ENCODE peak calls at places on chromosomes 3 and 15, in four cellular contexts. Y is CD8-positive, alpha-beta T cell; J is neural progenitor cell; F is body of pancreas. B is an unnamed sample.

GRCh38 chr15:99564221-99565030 is 1.4 kb upstream of the MEF2A start:
- DNase-seq in F (peak), J (peak), Y (no peak), B (no peak)

GRCh38 chr3:169563775-169564059 is 99.8 kb downstream of the MECOM start:
- DNase-seq in J (no peak), F (no peak), Y (no peak), B (no peak)

GRCh38 chr15:66566963-66567531 is 1.2 kb upstream of the LCTL start:
- DNase-seq in Y (peak), J (peak), F (peak), B (no peak)

GRCh38 chr15:66459818-66460615 is 37.5 kb downstream of the SNAPC5 start:
- DNase-seq in Y (no peak), J (no peak), F (no peak), B (no peak)

GRCh38 chr3:54358327-54358726 is 236.0 kb downstream of the CACNA2D3 start:
- DNase-seq in Y (no peak), F (no peak), J (no peak), B (no peak)

GRCh38 chr3:143121240-143122088 is 1.9 kb downstream of the CHST2 start:
- DNase-seq in F (no peak), J (no peak), Y (peak), B (no peak)

GRCh38 chr3:171954644-171955365 is 84.6 kb upstream of the FNDC3B start:
- DNase-seq in F (no peak), J (no peak), Y (no peak), B (no peak)

GRCh38 chr3:114035146-114035545 is 21.2 kb downstream of the CCDC191 start:
- DNase-seq in Y (no peak), J (no peak), F (no peak), B (no peak)

GRCh38 chr3:9217784-9218513 is 31.5 kb downstream of the SRGAP3 start:
- DNase-seq in F (no peak), J (peak), Y (no peak), B (no peak)

GRCh38 chr3:28917895-28918294 is 363.0 kb upstream of the RBMS3 start:
- DNase-seq in J (no peak), F (no peak), Y (no peak), B (no peak)

GRCh38 chr3:51333021-51333420 is 52.1 kb upstream of the MANF start:
- DNase-seq in F (no peak), J (no peak), Y (no peak), B (no peak)

GRCh38 chr3:180375831-180376230 is 226.1 kb upstream of the TTC14 start:
- DNase-seq in F (no peak), J (no peak), Y (no peak), B (no peak)

GRCh38 chr15:66720206-66721010 is 18.4 kb downstream of the SMAD6 start:
- DNase-seq in Y (no peak), J (no peak), F (no peak), B (no peak)

GRCh38 chr3:113441051-113441770 is at the start of gene CFAP44:
- DNase-seq in J (peak), F (peak), Y (peak), B (peak)

GRCh38 chr3:4138150-4138783 is 164.9 kb upstream of the SETMAR start:
- DNase-seq in J (no peak), Y (no peak), F (no peak), B (no peak)

GRCh38 chr15:67117356-67117755 is 52.0 kb downstream of the SMAD3 start:
- DNase-seq in J (no peak), F (no peak), Y (no peak), B (no peak)

GRCh38 chr3:156723182-156723619 is 48.8 kb downstream of the TIPARP start:
- DNase-seq in F (no peak), J (no peak), Y (no peak), B (no peak)

GRCh38 chr3:172125963-172126403 is 86.6 kb downstream of the FNDC3B start:
- DNase-seq in F (peak), J (no peak), Y (no peak), B (no peak)

GRCh38 chr3:18085429-18085828 is 339.7 kb downstream of the SATB1 start:
- DNase-seq in Y (no peak), J (peak), F (no peak), B (no peak)

GRCh38 chr3:172309059-172309458 is 139.2 kb downstream of the GHSR start:
- DNase-seq in Y (no peak), F (no peak), J (no peak), B (no peak)

GRCh38 chr15:80787238-80787805 is 8.2 kb downstream of the CEMIP start:
- DNase-seq in J (peak), Y (no peak), F (no peak), B (no peak)

GRCh38 chr3:110533089-110533488 is 538.5 kb upstream of the NECTIN3 start:
- DNase-seq in F (peak), J (no peak), Y (no peak), B (no peak)

GRCh38 chr15:75037685-75038084 is 14.3 kb downstream of the PPCDC start:
- DNase-seq in J (no peak), Y (no peak), F (no peak), B (no peak)

GRCh38 chr15:66293419-66294156 is at the start of gene DIS3L:
- DNase-seq in Y (peak), F (peak), J (peak), B (no peak)

GRCh38 chr15:91652610-91653207 is 200.8 kb upstream of the SLCO3A1 start:
- DNase-seq in J (peak), Y (no peak), F (no peak), B (no peak)

GRCh38 chr3:159904911-159905310 is 83.7 kb upstream of the IL12A start:
- DNase-seq in F (no peak), Y (no peak), J (no peak), B (no peak)

GRCh38 chr3:16183601-16184270 is 9.3 kb downstream of the GALNT15 start:
- DNase-seq in Y (no peak), F (no peak), J (peak), B (no peak)

GRCh38 chr3:117036259-117036799 is 326.8 kb downstream of the TUSC7 start:
- DNase-seq in J (no peak), Y (no peak), F (peak), B (no peak)

GRCh38 chr3:17158941-17159682 is 274.4 kb downstream of the PLCL2 start:
- DNase-seq in J (no peak), Y (no peak), F (no peak), B (no peak)

GRCh38 chr3:24069045-24069444 is 124.0 kb downstream of the NR1D2 start:
- DNase-seq in J (peak), F (no peak), Y (no peak), B (no peak)

GRCh38 chr15:90790057-90790456 is 72.9 kb downstream of the BLM start:
- DNase-seq in Y (no peak), J (no peak), F (peak), B (peak)

GRCh38 chr3:180102134-180102533 is 65.4 kb upstream of the PEX5L start:
- DNase-seq in J (peak), Y (no peak), F (no peak), B (no peak)

GRCh38 chr3:46314517-46314916 is 39.4 kb upstream of the CCR2 start:
- DNase-seq in F (no peak), Y (no peak), J (no peak), B (no peak)

GRCh38 chr3:172153335-172153861 is 114.0 kb downstream of the FNDC3B start:
- DNase-seq in F (peak), Y (peak), J (no peak), B (no peak)

GRCh38 chr15:38894260-38894948 is 329.8 kb upstream of the RASGRP1 start:
- DNase-seq in Y (no peak), J (no peak), F (no peak), B (peak)

GRCh38 chr3:31092748-31093607 is 198.5 kb upstream of the GADL1 start:
- DNase-seq in F (no peak), J (no peak), Y (no peak), B (no peak)

GRCh38 chr3:95813261-95813660 is 1001.1 kb upstream of the EPHA6 start:
- DNase-seq in Y (no peak), F (no peak), J (no peak), B (peak)

DNA sequence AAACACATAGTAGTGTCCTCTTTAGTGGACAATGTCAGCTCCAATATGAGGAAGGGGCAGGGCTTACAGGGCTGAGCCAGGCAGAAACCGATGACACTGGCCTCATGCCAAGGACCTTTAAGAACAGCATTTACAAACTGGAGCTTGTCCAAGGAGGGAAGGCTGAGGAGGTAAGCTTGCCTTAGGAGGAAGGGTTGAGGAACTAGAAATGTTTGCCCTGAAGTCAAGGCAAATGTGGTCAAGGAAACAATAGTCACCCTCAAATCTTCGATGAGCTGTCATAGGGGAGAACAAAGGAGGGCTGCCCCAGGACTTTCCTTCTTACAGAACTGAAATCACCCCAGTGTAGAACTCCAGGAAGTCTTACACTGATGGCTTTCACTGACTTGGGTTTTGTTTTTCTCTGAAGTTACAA is 136.4 kb downstream of the LIPC start:
- DNase-seq in F (peak), J (no peak), Y (no peak), B (no peak)
- H3K4me3 ChIP-seq in F (no peak), J (no peak), Y (no peak), B (no peak)

GRCh38 chr15:96327155-96327741 is 3.3 kb upstream of the NR2F2 start:
- DNase-seq in J (peak), Y (no peak), F (no peak), B (peak)
- TF ChIP-seq CTCF in J (peak), Y (no peak), F (peak), B (peak)

DNA sequence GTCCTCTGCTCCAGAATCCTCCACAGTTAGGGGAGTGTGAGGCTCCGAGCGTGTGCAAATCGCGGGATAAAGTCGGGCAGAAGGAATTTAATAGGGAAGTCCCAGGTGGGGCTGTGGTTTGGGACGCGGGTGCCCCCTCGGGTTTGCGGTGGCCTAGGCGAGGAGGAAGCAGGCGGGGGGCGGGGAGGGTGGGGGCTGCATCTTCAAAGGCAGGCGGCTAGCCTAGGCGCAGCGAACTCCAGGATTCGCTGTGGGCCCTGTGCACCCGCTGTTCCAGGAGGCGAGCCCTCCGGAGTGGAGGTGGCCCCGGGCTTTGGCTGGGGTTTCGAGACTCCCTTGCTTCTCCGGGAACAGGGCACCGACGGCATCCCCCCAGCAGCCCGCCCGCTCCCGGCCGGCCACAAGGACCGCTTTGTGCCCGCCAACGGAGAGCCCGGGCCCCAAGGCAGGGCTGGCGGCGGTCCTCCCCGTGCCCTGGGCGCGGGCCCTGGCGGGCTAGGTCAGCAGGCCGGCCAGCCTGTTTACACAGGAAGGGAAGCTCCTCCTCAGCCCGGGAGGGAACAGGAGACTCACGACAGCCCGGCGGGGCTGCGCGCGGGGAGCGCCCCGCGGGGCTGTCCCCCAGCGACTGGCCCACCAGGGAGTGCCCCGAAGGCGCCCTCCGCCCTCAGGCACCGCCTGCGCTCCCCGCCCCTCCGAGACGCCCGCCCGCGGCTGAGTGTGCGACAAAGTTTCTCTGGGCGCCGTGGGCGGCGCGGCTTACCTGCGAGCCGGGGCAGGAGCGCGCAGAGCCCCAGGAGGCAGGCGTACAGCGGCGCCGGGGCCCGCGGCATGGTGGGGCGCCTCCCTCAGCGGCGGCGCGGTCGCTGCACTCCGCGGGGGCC is 755 bp downstream of the ITGB5 start:
- DNase-seq in F (peak), Y (peak), J (peak), B (no peak)
- H3K4me3 ChIP-seq in F (peak), Y (peak), J (peak), B (peak)

DNA sequence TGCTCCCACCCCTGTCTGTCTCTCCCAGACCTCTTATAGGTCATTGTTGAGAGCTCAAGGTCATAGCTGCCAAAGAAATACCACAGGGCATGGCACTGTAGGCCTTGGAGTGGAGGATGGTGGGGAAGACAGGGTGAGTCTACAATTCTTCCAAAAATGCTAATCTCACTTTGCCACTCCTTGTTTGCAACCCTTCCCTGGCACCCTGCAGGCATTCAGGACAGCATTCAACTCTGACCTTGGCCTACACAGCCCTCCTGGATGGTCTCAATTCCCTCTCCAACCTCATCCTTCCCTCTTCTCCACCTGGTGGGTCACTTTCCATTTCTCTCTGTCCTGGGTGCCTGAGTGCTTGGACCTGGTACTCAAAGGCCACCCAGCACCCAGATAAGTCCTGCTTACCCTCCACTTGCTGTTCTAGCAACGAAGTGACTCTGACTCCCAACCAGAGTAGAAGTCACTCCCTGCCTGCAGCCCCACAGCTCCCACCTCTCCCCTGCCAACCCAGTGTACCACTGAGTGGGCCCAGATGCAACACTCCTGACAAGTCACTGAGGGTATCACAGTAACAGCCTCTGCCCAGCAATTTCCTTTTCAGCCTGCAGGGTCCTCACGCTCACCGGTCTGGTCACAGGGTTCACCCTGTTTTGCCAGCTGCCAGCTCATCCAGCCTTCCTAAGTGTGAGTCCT is 36.6 kb downstream of the AMOTL2 start:
- DNase-seq in F (no peak), J (no peak), Y (no peak), B (no peak)
- TF ChIP-seq CTCF in F (no peak), J (peak), Y (no peak), B (no peak)

GRCh38 chr15:95784508-95784907 is 546.0 kb upstream of the NR2F2 start:
- DNase-seq in J (no peak), F (no peak), Y (no peak), B (no peak)
- H3K4me3 ChIP-seq in J (no peak), F (no peak), Y (no peak), B (no peak)